ENCODE peak calls at places on chromosomes 13 and 19, in seven cellular contexts. F is T-cell; L is stimulated activated CD8-positive, alpha-beta memory T cell treated with anti-CD3 and anti-CD28 coated beads, Interleukin-4, amount 100 ng/mL, for 1 hour; Z is pancreas; O is GM10248; C is AG04450; N is iris pigment epithelial cell. A is an unnamed sample.
A peak's percentile ranks its signal among the peaks of the same experiment; 100 is the strongest.

GRCh38 chr13:31088826-31089420 is 72.8 kb downstream of the HSPH1 start:
- DNase-seq in C (no peak), Z (no peak), N (no peak), F (no peak), L (no peak), O (no peak), A (no peak)

GRCh38 chr13:109010912-109011311 is 381.5 kb downstream of the MYO16 start:
- DNase-seq in Z (no peak), F (no peak), N (peak; percentile 50), L (no peak), C (no peak), O (no peak), A (no peak)

GRCh38 chr19:33462112-33462726 is 59.4 kb downstream of the PEPD start:
- DNase-seq in N (no peak), L (no peak), Z (no peak), F (no peak), C (no peak), O (no peak), A (no peak)

GRCh38 chr13:23462815-23463559 is 29.5 kb upstream of the SACS start:
- DNase-seq in Z (no peak), O (no peak), L (no peak), N (peak; percentile 58), F (no peak), C (no peak), A (no peak)

GRCh38 chr13:66553391-66553790 is 676.7 kb downstream of the PCDH9 start:
- DNase-seq in O (no peak), Z (no peak), L (no peak), F (no peak), N (peak; percentile 56), C (no peak), A (no peak)

GRCh38 chr19:49127674-49128544 is 8.6 kb downstream of the PPFIA3 start:
- DNase-seq in N (peak; percentile 97), F (peak; percentile 92), O (peak; percentile 99), L (peak; percentile 79), C (peak; percentile 91), Z (peak; percentile 99), A (peak; percentile 99)

GRCh38 chr13:95660981-95661581 is 15.9 kb upstream of the DNAJC3 start:
- DNase-seq in L (no peak), O (peak; percentile 27), F (no peak), N (peak; percentile 42), C (no peak), Z (no peak), A (no peak)

GRCh38 chr19:34217952-34218817 is 36.2 kb upstream of the GARRE1 start:
- DNase-seq in O (peak; percentile 43), C (peak; percentile 93), Z (no peak), L (peak; percentile 11), N (peak; percentile 99), F (peak; percentile 77), A (no peak)

GRCh38 chr13:75129331-75129730 is 352.6 kb downstream of the TBC1D4 start:
- DNase-seq in L (no peak), N (no peak), C (no peak), Z (no peak), F (no peak), O (no peak), A (no peak)

GRCh38 chr19:33703821-33704220 is 82.1 kb downstream of the CHST8 start:
- DNase-seq in F (no peak), N (no peak), L (no peak), C (no peak), O (no peak), Z (no peak), A (no peak)

GRCh38 chr13:29111446-29111845 is 291.3 kb downstream of the MTUS2 start:
- DNase-seq in Z (no peak), L (no peak), O (no peak), F (no peak), C (no peak), N (peak; percentile 9), A (no peak)

GRCh38 chr19:10115392-10116084 is 4.0 kb downstream of the P2RY11 start:
- DNase-seq in F (no peak), L (no peak), O (no peak), N (no peak), Z (no peak), C (no peak), A (no peak)

GRCh38 chr13:23428183-23428528 is 5.3 kb downstream of the SACS start:
- DNase-seq in N (peak; percentile 36), C (no peak), Z (no peak), F (no peak), L (no peak), O (no peak), A (no peak)

GRCh38 chr19:4122480-4122879 is 1.4 kb downstream of the MAP2K2 start:
- DNase-seq in O (no peak), C (no peak), N (no peak), L (no peak), Z (no peak), F (no peak), A (no peak)

GRCh38 chr13:59776924-59777690 is 386.6 kb downstream of the DIAPH3 start:
- DNase-seq in F (no peak), C (peak; percentile 30), L (no peak), N (peak; percentile 90), O (no peak), Z (no peak), A (no peak)

GRCh38 chr19:43780706-43781525 is at the start of gene KCNN4:
- DNase-seq in N (peak; percentile 74), Z (no peak), L (no peak), O (peak; percentile 86), C (no peak), F (peak; percentile 47), A (peak; percentile 70)

GRCh38 chr19:40609561-40610395 is 8.6 kb downstream of the LTBP4 start:
- DNase-seq in C (no peak), F (peak; percentile 74), L (peak; percentile 71), N (peak; percentile 85), O (peak; percentile 91), Z (peak; percentile 95), A (peak; percentile 98)

GRCh38 chr19:5973867-5974635 is 3.9 kb downstream of the RANBP3 start:
- DNase-seq in N (peak; percentile 32), O (no peak), L (no peak), C (no peak), F (no peak), Z (no peak), A (no peak)

GRCh38 chr19:10092648-10093294 is 6.7 kb downstream of the SHFL start:
- DNase-seq in F (no peak), L (no peak), C (no peak), N (no peak), O (no peak), Z (no peak), A (no peak)

GRCh38 chr13:97321616-97322321 is 99.6 kb downstream of the MBNL2 start:
- DNase-seq in O (no peak), N (no peak), C (no peak), L (no peak), F (no peak), Z (no peak), A (no peak)

GRCh38 chr19:28426902-28427232 is 786.1 kb downstream of the UQCRFS1 start:
- DNase-seq in L (no peak), O (no peak), C (no peak), F (no peak), N (no peak), Z (no peak), A (no peak)

GRCh38 chr19:9431475-9431874 is 3.9 kb downstream of the ZNF266 start:
- DNase-seq in L (no peak), O (no peak), F (no peak), C (no peak), Z (no peak), N (peak; percentile 51), A (no peak)